ENCODE peak calls at places on chromosomes 12 and 14, in four cellular contexts. B is H9, V is hepatocyte, Z is heart left ventricle. A is an unnamed sample.

GRCh38 chr12:55687746-55688145 is 20.0 kb downstream of the ITGA7 start:
- DNase-seq in Z (no peak), V (no peak), B (no peak), A (no peak)

GRCh38 chr12:92136883-92137582 is 8.6 kb downstream of the BTG1 start:
- DNase-seq in B (no peak), Z (no peak), V (peak; percentile 51), A (peak; percentile 90)

GRCh38 chr14:88616697-88617096 is 53.9 kb downstream of the ZC3H14 start:
- DNase-seq in V (no peak), B (no peak), Z (no peak), A (peak; percentile 95)

GRCh38 chr14:35365130-35366047 is 39.2 kb downstream of the NFKBIA start:
- DNase-seq in V (peak; percentile 88), B (no peak), Z (peak; percentile 84), A (peak; percentile 78)

GRCh38 chr14:101960225-101960624 is 4.1 kb upstream of the DYNC1H1 start:
- DNase-seq in B (peak; percentile 59), Z (no peak), V (no peak), A (no peak)

GRCh38 chr14:69769623-69770022 is 2.7 kb downstream of the SRSF5 start:
- DNase-seq in B (no peak), V (no peak), Z (no peak), A (no peak)

GRCh38 chr12:70366581-70367267 is 634 bp downstream of the KCNMB4 start:
- DNase-seq in V (peak; percentile 58), B (peak; percentile 62), Z (no peak), A (peak; percentile 21)

GRCh38 chr12:57823908-57824640 is 5.5 kb upstream of the AVIL start:
- DNase-seq in B (no peak), Z (no peak), V (no peak), A (no peak)

DNA sequence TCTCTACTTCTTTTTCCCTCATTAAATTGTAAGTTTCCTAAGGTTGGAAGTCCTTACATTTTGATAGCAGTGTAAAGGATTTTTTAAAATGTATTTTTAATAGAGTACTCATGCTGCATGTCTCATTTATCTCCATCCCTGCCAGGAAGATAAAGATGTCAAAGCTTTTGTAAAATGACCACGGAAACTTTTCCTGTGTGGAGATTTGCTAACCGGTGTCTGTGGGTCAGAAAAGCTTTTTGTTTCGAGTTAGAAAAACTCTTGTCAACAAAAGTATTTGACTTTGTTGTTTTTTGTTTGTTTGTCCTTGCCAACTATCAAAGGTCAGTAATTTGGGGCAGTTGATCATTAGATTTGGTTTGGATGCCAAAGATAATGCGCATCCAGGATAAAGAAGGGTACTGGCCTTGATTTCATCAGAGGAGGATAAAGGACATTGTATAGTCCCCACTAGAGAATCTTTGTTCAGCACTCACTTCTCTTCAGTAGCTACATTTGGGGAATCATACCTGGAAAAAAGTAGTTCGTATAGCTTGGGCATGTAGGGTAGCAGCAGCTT is 156.8 kb upstream of the HIF1A start:
- DNase-seq in Z (no peak), V (no peak), B (no peak), A (no peak)
- H3K4me1 ChIP-seq in Z (peaks cover 28% of the 10 kb centered on the region), V (peaks cover 25% of the 10 kb centered on the region), B (peaks cover 6% of the 10 kb centered on the region), A (peaks cover 20% of the 10 kb centered on the region)

GRCh38 chr12:7101694-7102131 is 7.3 kb downstream of the C1RL start:
- DNase-seq in B (no peak), Z (no peak), V (no peak), A (no peak)
- H3K27ac ChIP-seq in B (no peak overlapping the region), Z (no peak overlapping the region), V (no peak overlapping the region), A (no peak overlapping the region)

DNA sequence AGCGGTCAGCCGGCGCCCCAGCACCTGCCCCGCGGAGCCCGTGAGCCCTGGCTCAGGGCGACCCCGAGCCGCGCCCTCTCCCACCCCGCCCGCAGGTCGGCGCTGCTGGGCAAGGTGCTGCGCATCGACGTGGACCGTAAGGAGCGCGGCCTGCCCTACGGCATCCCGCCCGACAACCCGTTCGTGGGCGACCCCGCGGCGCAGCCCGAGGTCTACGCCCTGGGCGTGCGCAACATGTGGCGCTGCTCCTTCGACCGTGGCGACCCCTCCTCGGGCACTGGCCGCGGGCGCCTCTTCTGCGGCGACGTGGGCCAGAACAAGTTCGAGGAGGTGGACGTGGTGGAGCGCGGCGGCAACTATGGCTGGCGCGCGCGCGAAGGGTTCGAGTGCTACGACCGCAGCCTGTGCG is 14.4 kb downstream of the HHIPL1 start:
- DNase-seq in B (no peak), V (no peak), Z (no peak), A (no peak)
- TF ChIP-seq CTCF in B (peak; percentile 59), V (no peak), Z (no peak), A (peak; percentile 44)

GRCh38 chr14:61581955-61582615 is 113.2 kb upstream of the HIF1A start:
- DNase-seq in B (no peak), V (no peak), Z (no peak), A (no peak)

GRCh38 chr14:61585598-61586538 is 109.4 kb upstream of the HIF1A start:
- DNase-seq in V (peak; percentile 72), B (no peak), Z (peak; percentile 82), A (peak; percentile 60)

GRCh38 chr14:61582815-61583214 is 112.5 kb upstream of the HIF1A start:
- DNase-seq in Z (no peak), B (no peak), V (no peak), A (no peak)

GRCh38 chr14:61586539-61587396 is 108.5 kb upstream of the HIF1A start:
- DNase-seq in B (no peak), V (no peak), Z (peak; percentile 41), A (no peak)

DNA sequence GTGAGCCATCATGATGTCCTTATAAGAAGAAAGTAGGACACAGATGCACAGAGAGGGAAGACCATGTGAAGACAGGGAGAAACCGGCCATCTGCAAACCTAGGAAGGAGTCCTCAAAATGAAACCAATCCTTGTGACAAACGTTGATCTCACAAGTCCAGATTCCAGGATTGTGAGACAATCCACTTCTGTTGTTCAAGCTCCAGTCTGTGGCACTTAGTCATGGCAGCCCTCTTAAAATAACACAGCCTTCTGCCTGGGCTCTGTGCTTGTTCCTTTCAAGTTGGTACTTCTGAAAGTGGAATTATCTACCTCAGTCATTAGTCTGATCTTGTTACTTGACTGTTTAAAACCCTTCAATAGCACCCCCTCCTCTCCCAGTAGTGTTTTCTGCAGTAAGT is 111.1 kb upstream of the HIF1A start:
- DNase-seq in V (no peak), Z (no peak), B (no peak), A (no peak)
- H3K4me1 ChIP-seq in V (peaks cover 29% of the 10 kb centered on the region), Z (peaks cover 8% of the 10 kb centered on the region), B (no peaks in the 10 kb centered on the region), A (peaks cover 29% of the 10 kb centered on the region)